ENCODE peak calls at places on chromosomes 7 and 10, in eight cellular contexts. A, W, V, K, J, Y, C and E are unnamed samples.

GRCh38 chr7:47513741-47514241 is 68.1 kb downstream of the TNS3 start:
- DNase-seq in K (peak), A (peak), Y (no peak), W (peak), C (no peak), J (no peak), V (peak), E (peak)

GRCh38 chr10:8130973-8131911 is 76.8 kb downstream of the GATA3 start:
- DNase-seq in J (no peak), W (peak), V (no peak), Y (no peak), K (no peak), C (peak), A (no peak), E (no peak)

GRCh38 chr10:114010316-114010715 is 33.4 kb upstream of the ADRB1 start:
- DNase-seq in C (no peak), Y (no peak), W (no peak), A (no peak), V (no peak), K (no peak), J (no peak), E (no peak)

GRCh38 chr10:124043310-124044142 is 49.9 kb downstream of the CHST15 start:
- DNase-seq in C (no peak), Y (no peak), K (no peak), J (no peak), V (no peak), A (peak), W (no peak), E (no peak)

GRCh38 chr7:29345590-29345989 is 151.0 kb downstream of the CHN2 start:
- DNase-seq in Y (no peak), J (peak), K (no peak), V (peak), A (peak), W (peak), C (peak), E (no peak)

GRCh38 chr10:120077707-120078492 is 185.4 kb downstream of the SEC23IP start:
- DNase-seq in J (no peak), C (peak), W (no peak), A (no peak), K (no peak), V (no peak), Y (no peak), E (no peak)

GRCh38 chr7:64876792-64877713 is 26.0 kb upstream of the ZNF273 start:
- DNase-seq in A (no peak), W (peak), Y (peak), J (peak), K (no peak), C (no peak), V (no peak), E (no peak)

GRCh38 chr7:73701357-73701995 is 18.0 kb downstream of the STX1A start:
- DNase-seq in W (peak), A (no peak), J (no peak), Y (no peak), K (peak), C (peak), V (peak), E (no peak)

GRCh38 chr7:49670991-49671390 is 102.4 kb upstream of the VWC2 start:
- DNase-seq in A (no peak), C (no peak), W (no peak), Y (no peak), J (no peak), V (no peak), K (no peak), E (no peak)

GRCh38 chr7:23470290-23471089 is at the start of gene IGF2BP3:
- DNase-seq in V (peak), J (peak), Y (no peak), A (no peak), W (peak), K (no peak), C (peak), E (peak)

GRCh38 chr7:29385214-29385613 is 178.4 kb upstream of the PRR15 start:
- DNase-seq in C (no peak), V (no peak), A (no peak), J (no peak), Y (no peak), W (no peak), K (no peak), E (no peak)

GRCh38 chr7:28586736-28587135 is 174.4 kb downstream of the CREB5 start:
- DNase-seq in W (no peak), K (no peak), J (no peak), Y (no peak), V (no peak), C (no peak), A (no peak), E (no peak)

GRCh38 chr7:96833701-96834453 is 124.2 kb upstream of the SEM1 start:
- DNase-seq in W (peak), V (peak), J (no peak), A (no peak), K (no peak), C (no peak), Y (no peak), E (no peak)

GRCh38 chr10:42971251-42971599 is 105.6 kb upstream of the RET start:
- DNase-seq in K (no peak), Y (no peak), A (no peak), W (no peak), C (no peak), V (no peak), J (no peak), E (no peak)

GRCh38 chr10:122199070-122199469 is 72.0 kb upstream of the BTBD16 start:
- DNase-seq in Y (no peak), V (no peak), C (no peak), A (no peak), J (no peak), W (no peak), K (no peak), E (no peak)

GRCh38 chr10:103153765-103154197 is 39.3 kb downstream of the NT5C2 start:
- DNase-seq in C (no peak), A (no peak), Y (no peak), W (peak), K (no peak), J (no peak), V (peak), E (no peak)

GRCh38 chr10:80540136-80540535 is 2.4 kb downstream of the SH2D4B start:
- DNase-seq in C (no peak), Y (no peak), K (no peak), W (no peak), V (no peak), J (no peak), A (no peak), E (no peak)

GRCh38 chr10:61837748-61838055 is 63.8 kb upstream of the ARID5B start:
- DNase-seq in J (no peak), Y (no peak), C (no peak), W (no peak), A (no peak), V (no peak), K (no peak), E (no peak)

GRCh38 chr7:53596230-53596629 is 560.8 kb downstream of the POM121L12 start:
- DNase-seq in J (no peak), W (no peak), K (no peak), Y (no peak), C (peak), V (no peak), A (no peak), E (no peak)

GRCh38 chr10:119305860-119306513 is 98.6 kb downstream of the GRK5 start:
- DNase-seq in V (peak), J (peak), K (peak), C (peak), W (peak), Y (peak), A (peak), E (peak)

GRCh38 chr7:157079116-157079515 is 59.6 kb upstream of the UBE3C start:
- DNase-seq in Y (no peak), C (no peak), K (no peak), W (no peak), J (no peak), A (no peak), V (no peak), E (no peak)

GRCh38 chr7:22301790-22302189 is 55.2 kb downstream of the RAPGEF5 start:
- DNase-seq in C (no peak), A (no peak), J (no peak), W (no peak), V (no peak), Y (no peak), K (no peak), E (no peak)

GRCh38 chr7:113404245-113404644 is 285.9 kb upstream of the SMIM30 start:
- DNase-seq in J (no peak), K (no peak), C (no peak), Y (no peak), A (no peak), W (no peak), V (no peak), E (no peak)

GRCh38 chr7:27185013-27185707 is at the start of gene HOXA11:
- DNase-seq in Y (no peak), W (peak), A (peak), C (peak), K (peak), J (peak), V (peak), E (peak)

GRCh38 chr10:132899054-132899750 is 43.2 kb downstream of the CFAP46 start:
- DNase-seq in W (no peak), A (peak), V (no peak), K (no peak), Y (no peak), C (no peak), J (peak), E (no peak)

GRCh38 chr10:55747244-55747643 is 613.8 kb downstream of the ZWINT start:
- DNase-seq in J (no peak), Y (no peak), C (no peak), A (no peak), K (no peak), W (no peak), V (no peak), E (no peak)

GRCh38 chr7:28266377-28266776 is 85.8 kb upstream of the JAZF1 start:
- DNase-seq in A (no peak), V (peak), K (no peak), Y (no peak), W (no peak), J (no peak), C (no peak), E (no peak)

GRCh38 chr7:14242186-14242585 is 252.7 kb upstream of the ETV1 start:
- DNase-seq in C (no peak), Y (no peak), V (no peak), K (no peak), J (no peak), A (no peak), W (no peak), E (no peak)

GRCh38 chr10:36717118-36717517 is 408.3 kb upstream of the ANKRD30A start:
- DNase-seq in V (no peak), W (no peak), Y (no peak), J (no peak), A (no peak), K (no peak), C (no peak), E (no peak)

GRCh38 chr10:64574371-64574770 is 1053.2 kb downstream of the REEP3 start:
- DNase-seq in A (no peak), V (peak), K (no peak), Y (no peak), J (no peak), C (no peak), W (no peak), E (no peak)

GRCh38 chr7:84247591-84247990 is 53.0 kb upstream of the SEMA3A start:
- DNase-seq in W (peak), V (peak), J (no peak), A (no peak), K (no peak), Y (no peak), C (no peak), E (no peak)

GRCh38 chr10:73910764-73911552 is at the start of gene PLAU:
- DNase-seq in W (no peak), V (peak), J (peak), Y (no peak), C (peak), A (peak), K (no peak), E (no peak)

GRCh38 chr7:29879609-29880008 is 73.3 kb downstream of the WIPF3 start:
- DNase-seq in K (no peak), C (no peak), A (peak), W (peak), V (peak), J (no peak), Y (no peak), E (no peak)

GRCh38 chr10:21336476-21337170 is 188.9 kb downstream of the SKIDA1 start:
- DNase-seq in C (no peak), V (peak), A (peak), Y (no peak), W (peak), K (peak), J (peak), E (peak)

GRCh38 chr10:84166620-84167288 is 6.8 kb upstream of the GPR15LG start:
- DNase-seq in A (no peak), K (no peak), J (no peak), C (no peak), W (no peak), Y (no peak), V (no peak), E (no peak)

GRCh38 chr7:37960483-37960882 is 40.0 kb downstream of the EPDR1 start:
- DNase-seq in C (no peak), K (no peak), W (no peak), Y (no peak), V (no peak), J (no peak), A (no peak), E (no peak)

GRCh38 chr10:35752469-35753450 is 110.7 kb upstream of the FZD8 start:
- DNase-seq in K (no peak), C (no peak), V (no peak), J (no peak), A (peak), W (peak), Y (no peak), E (no peak)

GRCh38 chr10:72014785-72015480 is 50.7 kb downstream of the CHST3 start:
- DNase-seq in K (no peak), W (no peak), A (no peak), V (no peak), C (no peak), Y (no peak), J (no peak), E (no peak)
- H3K4me3 ChIP-seq in K (no peak), W (no peak), A (no peak), V (no peak), C (no peak), Y (no peak), J (no peak), E (no peak)

GRCh38 chr7:135150072-135150782 is 2.4 kb downstream of the TMEM140 start:
- DNase-seq in W (no peak), K (no peak), C (no peak), Y (no peak), V (no peak), J (no peak), A (no peak), E (no peak)

GRCh38 chr7:135151162-135151932 is 3.5 kb downstream of the TMEM140 start:
- DNase-seq in J (peak), K (no peak), C (peak), W (no peak), A (no peak), V (no peak), Y (no peak), E (no peak)

GRCh38 chr7:135147899-135148721 is at the start of gene TMEM140:
- DNase-seq in A (no peak), W (peak), J (no peak), V (peak), Y (peak), K (no peak), C (no peak), E (no peak)

GRCh38 chr7:135143874-135144668 is 3.8 kb upstream of the TMEM140 start:
- DNase-seq in J (no peak), C (no peak), A (no peak), K (no peak), W (peak), V (no peak), Y (no peak), E (no peak)

GRCh38 chr7:135147341-135147898 is 452 bp upstream of the TMEM140 start:
- DNase-seq in W (peak), A (no peak), K (no peak), Y (no peak), J (no peak), V (peak), C (peak), E (no peak)
- H3K4me3 ChIP-seq in W (peak), A (peak), K (peak), Y (peak), J (peak), V (peak), C (peak), E (peak)

GRCh38 chr10:34539533-34540315 is 275.4 kb downstream of the PARD3 start:
- DNase-seq in K (peak), J (peak), Y (no peak), W (peak), A (peak), C (no peak), V (peak), E (no peak)
- H3K4me3 ChIP-seq in K (peak), J (peak), Y (no peak), W (no peak), A (peak), C (no peak), V (peak), E (peak)

DNA sequence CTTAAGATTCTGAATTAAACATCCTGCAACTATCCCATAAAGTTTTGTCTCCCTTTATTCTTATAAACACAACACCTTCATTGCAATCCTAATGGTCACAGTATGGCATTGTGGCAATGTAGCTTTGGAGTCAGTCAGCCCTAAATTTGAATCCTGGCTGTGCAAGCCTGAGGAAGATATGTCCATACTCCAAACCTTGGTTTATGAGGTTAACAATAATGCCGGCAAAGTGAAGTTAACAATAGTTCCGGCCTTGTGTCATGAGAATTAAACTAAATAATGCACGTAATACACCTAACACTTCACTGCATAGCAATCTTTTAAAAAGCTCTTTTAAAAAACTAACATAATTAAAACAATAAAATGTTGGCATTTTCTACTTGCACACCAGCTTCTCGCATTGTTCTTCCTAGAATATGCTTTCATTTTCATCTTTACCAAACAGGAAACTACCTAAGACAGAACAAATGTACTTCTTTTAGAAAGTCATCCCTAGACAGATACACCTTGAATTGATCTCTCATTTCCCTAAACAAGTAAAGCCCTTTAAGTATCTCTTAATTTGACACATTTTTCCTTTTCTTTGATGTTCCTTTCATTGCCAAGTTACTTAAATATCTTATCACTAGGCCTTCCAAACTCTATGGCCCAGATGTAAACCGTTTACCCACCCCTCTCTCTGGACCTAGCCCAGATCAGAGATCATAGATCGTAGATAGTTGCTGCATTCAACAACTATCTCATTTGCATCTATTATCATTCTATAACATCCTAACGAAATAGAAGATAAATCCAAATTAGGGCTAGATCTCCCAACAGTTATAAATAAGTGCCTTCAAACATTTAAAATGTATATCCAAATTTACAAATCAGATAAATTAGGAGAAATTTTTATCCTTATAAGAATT is 66.7 kb downstream of the CREB3L2 start:
- DNase-seq in K (no peak), V (no peak), Y (no peak), J (no peak), A (no peak), W (no peak), C (no peak), E (no peak)
- H3K4me3 ChIP-seq in K (no peak), V (no peak), Y (peak), J (peak), A (no peak), W (no peak), C (peak), E (no peak)